ENCODE peak calls at places on chromosomes 13 and 19, in four cellular contexts. V, Z, W and I are unnamed samples.

GRCh38 chr19:42066075-42066754 is 3.8 kb downstream of the GRIK5 start:
- DNase-seq in Z (no peak), V (no peak), W (peak), I (no peak)

GRCh38 chr19:8576273-8576993 is 809 bp downstream of the MYO1F start:
- DNase-seq in Z (no peak), V (no peak), W (no peak), I (no peak)

GRCh38 chr13:79674765-79675515 is 194.0 kb downstream of the NDFIP2 start:
- DNase-seq in V (no peak), W (no peak), Z (no peak), I (no peak)

GRCh38 chr19:18157465-18158063 is 4.6 kb downstream of the PIK3R2 start:
- DNase-seq in W (no peak), V (no peak), Z (peak), I (peak)

GRCh38 chr13:52879950-52880650 is 31.7 kb upstream of the PCDH8 start:
- DNase-seq in V (no peak), Z (no peak), W (no peak), I (no peak)

GRCh38 chr13:56861472-56861871 is 279.2 kb upstream of the PRR20A start:
- DNase-seq in W (peak), Z (no peak), V (no peak), I (no peak)

GRCh38 chr19:16031872-16032200 is 44.5 kb upstream of the TPM4 start:
- DNase-seq in Z (no peak), W (no peak), V (no peak), I (no peak)

GRCh38 chr13:108496364-108497215 is 132.8 kb upstream of the MYO16 start:
- DNase-seq in V (no peak), Z (no peak), W (peak), I (peak)

GRCh38 chr13:113907637-113908617 is 44.1 kb upstream of the GAS6 start:
- DNase-seq in Z (no peak), W (peak), V (no peak), I (peak)

GRCh38 chr19:31567776-31568175 is 218.5 kb upstream of the TSHZ3 start:
- DNase-seq in Z (no peak), W (no peak), V (no peak), I (no peak)

GRCh38 chr13:45180713-45181601 is 19.9 kb downstream of the KCTD4 start:
- DNase-seq in W (no peak), V (no peak), Z (no peak), I (no peak)

GRCh38 chr13:30111810-30112209 is 195.5 kb downstream of the KATNAL1 start:
- DNase-seq in W (no peak), Z (peak), V (no peak), I (peak)

GRCh38 chr19:45638930-45639729 is at the start of gene EML2:
- DNase-seq in W (peak), Z (peak), V (peak), I (peak)

GRCh38 chr19:30649934-30650614 is 277.9 kb downstream of the ZNF536 start:
- DNase-seq in V (no peak), Z (peak), W (peak), I (peak)

GRCh38 chr13:113991191-113991669 is 17.4 kb upstream of the C13orf46 start:
- DNase-seq in V (no peak), W (no peak), Z (no peak), I (no peak)

GRCh38 chr13:98549006-98549727 is 27.7 kb downstream of the STK24 start:
- DNase-seq in Z (peak), V (no peak), W (peak), I (no peak)

GRCh38 chr19:9535934-9536333 is 2.5 kb downstream of the ZNF426 start:
- DNase-seq in V (no peak), W (no peak), Z (no peak), I (no peak)

GRCh38 chr13:109422163-109422562 is 364.2 kb downstream of the IRS2 start:
- DNase-seq in W (no peak), Z (no peak), V (no peak), I (no peak)

GRCh38 chr13:83449666-83450395 is 432.4 kb downstream of the SLITRK1 start:
- DNase-seq in V (no peak), W (peak), Z (peak), I (no peak)

GRCh38 chr19:41175825-41176734 is 16.9 kb upstream of the CYP2S1 start:
- DNase-seq in V (no peak), W (peak), Z (peak), I (peak)

DNA sequence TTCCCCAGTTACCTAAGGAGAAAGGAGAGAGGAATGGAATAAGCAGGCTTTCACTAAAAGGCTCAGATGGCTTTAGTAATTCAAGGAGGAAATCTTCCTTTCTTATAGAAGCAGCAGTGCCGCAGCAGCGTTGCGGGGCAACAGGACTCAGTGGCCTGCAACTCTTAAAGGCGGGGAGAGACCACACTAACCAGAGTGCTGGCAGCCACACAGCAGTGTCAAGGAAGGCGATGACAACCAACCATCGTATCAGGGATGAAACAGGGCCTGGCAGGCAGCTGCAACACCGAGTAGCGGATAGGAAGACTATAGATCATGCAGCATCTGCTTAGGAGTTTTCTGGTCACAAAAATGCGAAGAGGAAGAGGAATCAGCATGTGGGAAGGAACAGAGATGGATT is 106.0 kb downstream of the ERCC5 start:
- DNase-seq in Z (no peak), W (no peak), V (no peak), I (no peak)
- TF ChIP-seq CTCF in Z (no peak), W (no peak), V (no peak), I (no peak)

DNA sequence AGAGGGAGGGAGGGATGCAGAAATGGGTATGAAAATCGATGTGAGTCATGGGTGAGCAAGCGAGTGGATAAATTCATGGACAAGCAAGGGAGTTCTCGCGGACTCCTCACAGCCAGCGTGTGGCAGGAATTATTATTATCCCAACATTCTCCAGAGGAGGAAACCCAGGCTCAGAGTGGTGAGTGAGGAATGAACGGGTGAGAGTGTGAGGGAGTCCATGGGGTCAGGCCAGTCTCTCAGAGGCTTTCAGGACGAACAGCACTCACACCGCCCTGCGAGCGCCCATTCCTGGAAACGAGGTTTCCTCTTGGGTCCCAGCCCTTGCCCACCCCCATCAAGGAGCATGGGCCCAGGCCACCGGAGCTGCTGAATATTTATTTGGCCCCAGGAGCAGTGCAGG is 6.3 kb upstream of the DNAAF3 start:
- DNase-seq in W (peak), V (no peak), Z (no peak), I (no peak)
- TF ChIP-seq CTCF in W (no peak), V (no peak), Z (no peak), I (no peak)

GRCh38 chr19:6773323-6773931 is 919 bp downstream of the VAV1 start:
- DNase-seq in W (no peak), V (peak), Z (no peak), I (no peak)
- TF ChIP-seq CTCF in W (no peak), V (no peak), Z (no peak), I (no peak)

GRCh38 chr13:43132911-43133310 is 109.5 kb downstream of the DNAJC15 start:
- DNase-seq in W (no peak), Z (no peak), V (no peak), I (no peak)

GRCh38 chr13:43134896-43135295 is 111.5 kb downstream of the DNAJC15 start:
- DNase-seq in W (no peak), V (no peak), Z (no peak), I (no peak)

GRCh38 chr13:43133792-43134191 is 110.4 kb downstream of the DNAJC15 start:
- DNase-seq in V (no peak), Z (no peak), W (no peak), I (peak)

GRCh38 chr13:43129511-43130130 is 106.2 kb downstream of the DNAJC15 start:
- DNase-seq in W (no peak), Z (no peak), V (no peak), I (no peak)

GRCh38 chr13:43132228-43132627 is 108.8 kb downstream of the DNAJC15 start:
- DNase-seq in Z (peak), W (peak), V (no peak), I (no peak)
- TF ChIP-seq CTCF in Z (peak), W (peak), V (peak), I (peak)

GRCh38 chr19:1606138-1606651 is 933 bp upstream of the UQCR11 start:
- DNase-seq in V (no peak), W (no peak), Z (no peak), I (no peak)
- TF ChIP-seq CTCF in V (no peak), W (no peak), Z (no peak), I (no peak)

DNA sequence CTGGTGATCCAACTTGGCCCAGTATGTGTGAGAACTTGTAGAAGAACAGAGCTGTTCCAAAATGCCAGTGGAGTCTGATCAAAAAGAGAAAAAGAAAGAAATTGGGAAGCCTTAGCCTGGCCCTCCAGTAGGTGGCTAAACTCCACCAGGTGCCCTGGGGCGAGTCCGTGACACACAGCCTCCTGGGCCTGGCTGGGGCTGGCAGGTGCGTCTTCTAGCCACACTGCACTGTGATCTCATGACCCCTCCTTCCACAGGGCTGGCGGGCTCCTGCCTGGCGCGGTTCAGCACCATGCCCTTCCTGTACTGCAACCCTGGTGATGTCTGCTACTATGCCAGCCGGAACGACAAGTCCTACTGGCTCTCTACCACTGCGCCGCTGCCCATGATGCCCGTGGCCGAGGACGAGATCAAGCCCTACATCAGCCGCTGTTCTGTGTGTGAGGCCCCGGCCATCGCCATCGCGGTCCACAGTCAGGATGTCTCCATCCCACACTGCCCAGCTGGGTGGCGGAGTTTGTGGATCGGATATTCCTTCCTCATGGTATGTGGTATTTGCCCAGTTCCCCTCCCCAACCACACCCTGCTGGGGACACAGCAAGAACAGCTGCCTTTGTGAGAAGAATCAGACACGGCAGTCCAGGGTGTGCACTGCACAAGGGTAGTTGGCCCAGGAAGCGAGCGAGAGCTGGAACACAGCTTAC is 53.7 kb downstream of the RAB20 start:
- DNase-seq in V (no peak), Z (peak), W (no peak), I (no peak)
- TF ChIP-seq CTCF in V (no peak), Z (no peak), W (peak), I (no peak)

GRCh38 chr19:3593156-3593555 is 7.9 kb downstream of the GIPC3 start:
- DNase-seq in V (no peak), W (no peak), Z (no peak), I (no peak)
- TF ChIP-seq CTCF in V (no peak), W (no peak), Z (no peak), I (no peak)

GRCh38 chr13:51614350-51614786 is 30.1 kb downstream of the WDFY2 start:
- DNase-seq in W (no peak), Z (no peak), V (peak), I (no peak)

GRCh38 chr13:51619614-51620013 is 35.4 kb downstream of the WDFY2 start:
- DNase-seq in Z (no peak), V (no peak), W (peak), I (no peak)

GRCh38 chr13:51621597-51621996 is 37.3 kb downstream of the WDFY2 start:
- DNase-seq in V (no peak), W (no peak), Z (no peak), I (no peak)

GRCh38 chr13:51620165-51620983 is 36.1 kb downstream of the WDFY2 start:
- DNase-seq in Z (no peak), V (no peak), W (no peak), I (no peak)

DNA sequence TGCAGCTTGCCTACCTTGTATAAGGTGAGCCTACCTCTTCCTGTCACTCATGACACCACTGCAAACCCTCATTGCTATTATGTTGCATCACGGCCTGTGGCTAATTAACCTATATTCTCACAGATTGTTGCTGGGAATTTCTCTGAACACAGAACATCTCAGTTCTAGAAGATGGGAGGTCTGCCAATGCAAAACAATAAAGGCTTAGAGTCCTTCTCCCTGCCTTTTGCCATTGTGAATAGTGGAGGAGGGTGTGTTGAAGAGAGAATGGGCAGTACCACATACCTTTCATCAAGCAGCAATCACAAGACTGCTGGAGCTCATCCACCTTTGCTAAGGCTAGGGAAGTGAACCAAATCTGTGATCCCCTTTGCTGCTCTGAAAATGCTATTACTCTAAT is 34.4 kb downstream of the WDFY2 start:
- DNase-seq in W (peak), V (no peak), Z (no peak), I (no peak)
- TF ChIP-seq CTCF in W (no peak), V (no peak), Z (no peak), I (no peak)

DNA sequence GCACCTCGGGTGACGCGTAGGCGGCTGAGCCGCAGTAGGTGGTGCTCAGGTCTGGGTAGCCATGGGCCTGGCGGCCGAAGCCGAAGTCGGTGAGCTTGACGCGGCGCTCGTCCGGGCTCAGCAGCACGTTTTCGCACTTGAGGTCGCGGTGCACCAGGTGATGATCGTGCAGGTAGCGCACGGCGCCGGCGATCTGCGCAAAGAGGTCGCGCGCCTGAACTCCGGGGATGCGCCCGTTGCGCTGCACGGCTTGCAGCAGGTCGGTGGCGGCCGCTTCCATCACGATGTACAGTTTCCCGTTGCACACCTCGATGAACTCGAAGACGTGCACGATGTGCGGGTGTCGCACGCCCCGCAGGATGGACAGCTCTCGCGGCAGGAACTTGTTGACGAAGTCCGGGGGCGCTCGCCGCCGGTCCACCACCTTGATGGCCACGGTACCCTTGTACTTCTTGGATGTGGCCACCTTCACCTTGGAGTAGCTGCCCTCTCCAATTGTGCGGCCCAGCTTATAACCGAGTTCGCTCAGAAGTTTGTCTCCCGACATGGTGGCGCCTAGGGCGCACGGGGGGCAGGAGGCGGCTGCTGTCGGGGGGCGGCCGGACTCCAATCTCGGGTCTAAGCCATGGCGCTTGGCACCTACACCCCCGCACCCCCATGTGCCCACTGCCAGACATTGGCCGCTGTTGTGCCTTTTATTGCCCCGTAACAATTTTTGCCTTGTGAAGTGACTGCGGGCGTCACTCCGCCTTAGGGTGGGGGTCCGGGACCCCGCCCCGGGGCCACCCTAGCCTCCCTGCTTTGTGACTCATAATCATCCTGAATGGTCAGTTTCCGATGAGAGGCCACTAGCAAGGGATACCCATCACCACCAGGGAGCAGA is at the start of gene TSSK6:
- DNase-seq in V (no peak), Z (no peak), W (no peak), I (no peak)
- TF ChIP-seq CTCF in V (no peak), Z (no peak), W (no peak), I (no peak)

GRCh38 chr13:46317120-46317519 is 69.9 kb downstream of the RUBCNL start:
- DNase-seq in V (no peak), Z (no peak), W (peak), I (no peak)
- TF ChIP-seq CTCF in V (no peak), Z (peak), W (peak), I (no peak)